ENCODE peak calls at places on chromosome 6, in seven cellular contexts. N is H1, K is GM12891, A is HepG2, D is SK-N-SH, T is GM12878, Q is K562. U is an unnamed sample.

GRCh38 chr6:125077453-125077852 is 76.1 kb upstream of the TPD52L1 start:
- DNase-seq in K (no peak), A (no peak), T (no peak), Q (no peak), D (no peak), N (no peak), U (no peak)

GRCh38 chr6:1216488-1216974 is 95.4 kb upstream of the FOXQ1 start:
- DNase-seq in K (no peak), Q (no peak), T (no peak), A (no peak), D (no peak), N (no peak), U (no peak)

GRCh38 chr6:56649053-56649769 is 6.5 kb upstream of the DST start:
- DNase-seq in D (no peak), T (no peak), N (no peak), A (no peak), K (no peak), Q (no peak), U (no peak)

GRCh38 chr6:52284131-52284459 is 447 bp downstream of the MCM3 start:
- DNase-seq in K (no peak), Q (peak), N (peak), A (peak), T (no peak), D (peak), U (no peak)

GRCh38 chr6:15252205-15252604 is 6.3 kb downstream of the JARID2 start:
- DNase-seq in K (no peak), T (no peak), Q (no peak), D (no peak), A (no peak), N (no peak), U (no peak)

GRCh38 chr6:40774932-40775331 is 187.8 kb upstream of the LRFN2 start:
- DNase-seq in K (no peak), N (no peak), T (no peak), A (no peak), Q (no peak), D (no peak), U (no peak)

GRCh38 chr6:6434723-6435122 is 114.3 kb upstream of the F13A1 start:
- DNase-seq in T (no peak), A (no peak), N (no peak), K (no peak), D (no peak), Q (no peak), U (no peak)

GRCh38 chr6:163787001-163787667 is 372.6 kb downstream of the QKI start:
- DNase-seq in Q (no peak), N (no peak), K (no peak), T (no peak), A (no peak), D (no peak), U (no peak)

GRCh38 chr6:89007209-89008001 is 44.0 kb upstream of the RNGTT start:
- DNase-seq in Q (no peak), T (no peak), K (no peak), N (no peak), D (no peak), A (no peak), U (no peak)

GRCh38 chr6:38848760-38849159 is 133.6 kb downstream of the DNAH8 start:
- DNase-seq in D (no peak), T (no peak), A (no peak), N (no peak), Q (no peak), K (no peak), U (no peak)

GRCh38 chr6:22838346-22838745 is 269.0 kb downstream of the HDGFL1 start:
- DNase-seq in D (no peak), N (no peak), A (no peak), K (no peak), T (no peak), Q (no peak), U (no peak)

GRCh38 chr6:85428486-85428885 is 21.4 kb upstream of the NT5E start:
- DNase-seq in N (no peak), T (no peak), D (no peak), Q (no peak), K (no peak), A (no peak), U (no peak)

GRCh38 chr6:124960757-124961467 is 1.3 kb upstream of the RNF217 start:
- DNase-seq in A (no peak), Q (no peak), D (no peak), N (no peak), K (no peak), T (no peak), U (no peak)

GRCh38 chr6:40848038-40848437 is 191.0 kb downstream of the UNC5CL start:
- DNase-seq in N (no peak), T (no peak), D (no peak), A (no peak), K (no peak), Q (no peak), U (no peak)

GRCh38 chr6:16200231-16200941 is 38.0 kb upstream of the GMPR start:
- DNase-seq in D (no peak), T (no peak), K (no peak), A (no peak), Q (no peak), N (no peak), U (no peak)

GRCh38 chr6:73388800-73389512 is 5.7 kb upstream of the DDX43 start:
- DNase-seq in Q (peak), A (peak), K (peak), N (peak), T (no peak), D (peak), U (peak)

GRCh38 chr6:7334685-7335084 is 21.7 kb upstream of the SSR1 start:
- DNase-seq in T (no peak), Q (no peak), N (no peak), K (no peak), A (no peak), D (no peak), U (no peak)

GRCh38 chr6:29617782-29618557 is 15.0 kb downstream of the GABBR1 start:
- DNase-seq in K (no peak), N (no peak), Q (peak), T (no peak), D (peak), A (no peak), U (no peak)

GRCh38 chr6:37525460-37526357 is 26.0 kb upstream of the CCDC167 start:
- DNase-seq in Q (peak), A (no peak), N (peak), D (peak), K (no peak), T (no peak), U (no peak)

GRCh38 chr6:23535071-23535470 is 590.9 kb upstream of the NRSN1 start:
- DNase-seq in T (no peak), D (no peak), A (no peak), K (no peak), Q (no peak), N (no peak), U (no peak)

GRCh38 chr6:145534986-145535385 is 200.3 kb downstream of the EPM2A start:
- DNase-seq in A (no peak), N (no peak), T (no peak), K (no peak), Q (no peak), D (no peak), U (no peak)

GRCh38 chr6:35016417-35017221 is 124.5 kb downstream of the TCP11 start:
- DNase-seq in K (no peak), Q (no peak), T (no peak), D (no peak), N (no peak), A (no peak), U (no peak)

GRCh38 chr6:53673138-53673801 is 7.7 kb upstream of the KLHL31 start:
- DNase-seq in K (no peak), T (no peak), D (no peak), N (no peak), A (peak), Q (no peak), U (no peak)

GRCh38 chr6:134345780-134346179 is 27.9 kb upstream of the SGK1 start:
- DNase-seq in K (no peak), T (no peak), Q (no peak), N (no peak), D (no peak), A (no peak), U (no peak)

GRCh38 chr6:114319749-114320148 is 23.1 kb downstream of the HS3ST5 start:
- DNase-seq in N (no peak), K (no peak), D (no peak), T (no peak), A (no peak), Q (no peak), U (no peak)

GRCh38 chr6:120805267-120805666 is 529.0 kb downstream of the TBC1D32 start:
- DNase-seq in K (no peak), A (no peak), N (no peak), T (no peak), D (no peak), Q (no peak), U (no peak)

GRCh38 chr6:74967821-74968220 is 238.0 kb downstream of the COL12A1 start:
- DNase-seq in T (no peak), K (no peak), Q (no peak), A (no peak), D (no peak), N (no peak), U (no peak)

GRCh38 chr6:105432797-105433196 is 29.9 kb upstream of the PREP start:
- DNase-seq in A (peak), D (no peak), T (no peak), K (no peak), Q (no peak), N (no peak), U (no peak)

GRCh38 chr6:107706516-107706915 is 117.6 kb downstream of the SCML4 start:
- DNase-seq in K (no peak), Q (no peak), D (no peak), N (no peak), A (no peak), T (no peak), U (no peak)
- TF ChIP-seq TAF1 in K (no peak), Q (no peak), D (no peak), N (no peak), A (no peak), T (no peak), U (no peak)

GRCh38 chr6:21771626-21772320 is 178.2 kb downstream of the SOX4 start:
- DNase-seq in A (no peak), K (no peak), Q (no peak), N (no peak), D (no peak), T (no peak), U (no peak)

GRCh38 chr6:21769973-21770372 is 176.4 kb downstream of the SOX4 start:
- DNase-seq in Q (no peak), N (no peak), D (no peak), T (no peak), K (no peak), A (no peak), U (no peak)

GRCh38 chr6:21764989-21765388 is 171.4 kb downstream of the SOX4 start:
- DNase-seq in A (no peak), T (no peak), Q (no peak), D (no peak), K (no peak), N (no peak), U (no peak)

GRCh38 chr6:21769405-21769851 is 175.9 kb downstream of the SOX4 start:
- DNase-seq in D (no peak), T (no peak), A (no peak), K (no peak), Q (no peak), N (no peak), U (no peak)

DNA sequence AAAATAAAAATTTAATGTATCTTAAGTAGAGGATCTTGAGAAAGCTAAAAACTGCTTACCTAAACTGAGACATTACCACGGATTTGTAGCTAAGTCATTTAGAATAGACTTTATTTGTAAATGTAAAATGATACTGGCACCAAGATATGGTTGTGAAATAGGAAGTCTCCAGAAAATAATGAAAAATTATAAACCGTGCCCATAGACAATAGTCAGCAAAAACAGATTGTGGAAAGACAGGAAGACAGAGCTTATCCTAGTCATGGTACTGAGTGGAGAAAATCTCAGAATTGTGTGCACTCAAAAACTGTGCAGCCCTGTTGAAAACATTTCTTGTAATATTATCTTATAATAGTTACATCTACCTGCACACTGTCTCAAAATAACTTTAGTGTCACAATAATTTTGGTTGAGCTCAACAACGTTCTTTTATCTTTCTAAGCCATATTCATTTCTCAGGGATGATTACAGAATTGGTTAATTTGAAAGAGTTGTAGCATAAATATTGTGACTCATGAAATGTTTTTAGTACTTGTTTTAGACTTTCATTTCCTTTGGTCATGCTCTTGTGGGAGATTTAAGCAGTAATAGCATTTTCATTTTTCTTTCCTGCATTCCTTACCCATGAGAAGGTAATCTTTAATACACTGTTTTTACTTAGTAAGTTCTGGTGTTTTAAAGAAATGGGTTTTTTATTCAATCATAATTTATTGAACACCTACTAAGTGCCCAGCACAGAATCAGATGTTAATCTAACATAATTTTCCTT is 174.5 kb downstream of the SOX4 start:
- DNase-seq in A (no peak), D (no peak), Q (no peak), K (no peak), T (no peak), N (no peak), U (no peak)
- TF ChIP-seq TAF1 in A (no peak), D (no peak), Q (no peak), K (no peak), T (no peak), N (no peak), U (no peak)

GRCh38 chr6:50862172-50862571 is 43.5 kb downstream of the TFAP2B start:
- DNase-seq in A (no peak), K (no peak), N (no peak), D (no peak), T (no peak), Q (no peak), U (no peak)
- TF ChIP-seq TAF1 in A (no peak), K (no peak), N (no peak), D (no peak), T (no peak), Q (no peak), U (no peak)

GRCh38 chr6:25315194-25315593 is 36.0 kb downstream of the CARMIL1 start:
- DNase-seq in A (no peak), K (no peak), N (no peak), D (no peak), T (no peak), Q (no peak), U (no peak)
- TF ChIP-seq TAF1 in A (no peak), K (no peak), N (no peak), D (no peak), T (no peak), Q (no peak), U (no peak)

GRCh38 chr6:32216292-32216691 is 7.6 kb downstream of the NOTCH4 start:
- DNase-seq in N (no peak), D (no peak), Q (no peak), K (no peak), T (no peak), A (no peak), U (no peak)
- TF ChIP-seq TAF1 in N (no peak), D (no peak), Q (no peak), K (no peak), T (no peak), A (no peak), U (no peak)

GRCh38 chr6:159169193-159169555 is at the start of gene FNDC1:
- DNase-seq in A (no peak), K (peak), Q (peak), D (peak), N (peak), T (no peak), U (peak)

GRCh38 chr6:159168536-159169192 is 536 bp upstream of the FNDC1 start:
- DNase-seq in K (peak), N (peak), A (peak), Q (peak), D (peak), T (no peak), U (no peak)

GRCh38 chr6:159170333-159170672 is 1.1 kb downstream of the FNDC1 start:
- DNase-seq in N (no peak), Q (no peak), K (no peak), A (no peak), D (no peak), T (no peak), U (no peak)

GRCh38 chr6:159170999-159171712 is 2.0 kb downstream of the FNDC1 start:
- DNase-seq in K (no peak), Q (no peak), D (no peak), A (no peak), N (no peak), T (no peak), U (no peak)

GRCh38 chr6:159169557-159170332 is 545 bp downstream of the FNDC1 start:
- DNase-seq in D (peak), A (no peak), Q (no peak), T (no peak), N (peak), K (peak), U (peak)
- TF ChIP-seq TAF1 in D (no peak), A (no peak), Q (no peak), T (no peak), N (no peak), K (no peak), U (no peak)

GRCh38 chr6:122381494-122382083 is 17.9 kb upstream of the HSF2 start:
- DNase-seq in N (no peak), T (peak), A (peak), D (peak), Q (peak), K (peak), U (no peak)
- TF ChIP-seq TAF1 in N (no peak), T (no peak), A (no peak), D (no peak), Q (no peak), K (no peak), U (no peak)

GRCh38 chr6:170525795-170526194 is 27.3 kb downstream of the PSMB1 start:
- DNase-seq in N (no peak), T (no peak), D (no peak), A (no peak), Q (no peak), K (no peak), U (no peak)

GRCh38 chr6:170522565-170523183 is 30.4 kb downstream of the PSMB1 start:
- DNase-seq in T (no peak), D (peak), A (no peak), K (no peak), N (no peak), Q (no peak), U (no peak)

GRCh38 chr6:170523256-170524187 is 29.6 kb downstream of the PSMB1 start:
- DNase-seq in D (no peak), K (no peak), N (no peak), Q (no peak), A (no peak), T (no peak), U (no peak)

GRCh38 chr6:170529839-170530520 is 23.1 kb downstream of the PSMB1 start:
- DNase-seq in N (peak), Q (peak), K (no peak), D (peak), T (peak), A (peak), U (peak)

DNA sequence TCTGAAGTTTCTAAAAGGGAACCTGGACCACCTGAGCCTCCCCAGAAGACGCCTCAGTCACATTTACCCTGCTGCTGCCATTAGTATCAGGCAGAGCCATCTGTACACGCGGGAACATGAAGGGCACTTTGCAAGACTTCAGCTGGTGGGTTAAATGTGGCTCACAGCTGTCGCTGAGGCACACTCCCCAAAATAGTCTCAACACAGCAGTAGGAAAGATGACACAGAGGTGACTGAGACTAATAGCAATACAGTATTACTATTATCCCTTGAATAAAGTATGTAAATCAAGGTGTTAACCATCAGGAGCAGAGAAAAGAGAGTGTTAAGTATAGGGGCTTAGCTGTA is 28.9 kb downstream of the PSMB1 start:
- DNase-seq in T (no peak), N (no peak), K (no peak), D (no peak), Q (no peak), A (no peak), U (no peak)
- TF ChIP-seq TAF1 in T (no peak), N (no peak), K (no peak), D (no peak), Q (no peak), A (no peak), U (no peak)

GRCh38 chr6:158459726-158460125 is 100.2 kb upstream of the TMEM181 start:
- DNase-seq in T (no peak), D (no peak), K (no peak), A (no peak), Q (no peak), N (no peak), U (no peak)

GRCh38 chr6:158461954-158462353 is 97.9 kb upstream of the TMEM181 start:
- DNase-seq in D (no peak), A (no peak), K (no peak), T (no peak), Q (no peak), N (no peak), U (no peak)

GRCh38 chr6:158452191-158452590 is 107.7 kb upstream of the TMEM181 start:
- DNase-seq in K (no peak), Q (no peak), D (no peak), T (no peak), A (no peak), N (no peak), U (no peak)

GRCh38 chr6:158460602-158461092 is 99.2 kb upstream of the TMEM181 start:
- DNase-seq in N (no peak), A (no peak), D (no peak), T (no peak), Q (no peak), K (no peak), U (no peak)

GRCh38 chr6:158457616-158458278 is 102.1 kb upstream of the TMEM181 start:
- DNase-seq in Q (no peak), T (no peak), D (no peak), A (no peak), N (no peak), K (no peak), U (no peak)
- TF ChIP-seq TAF1 in Q (no peak), T (no peak), D (no peak), A (no peak), N (no peak), K (no peak), U (no peak)